ENCODE peak calls at places on chromosome 14, in eight cellular contexts. S is psoas muscle; F is SHP77; K is glutamatergic neuron; M is uterus; V is stimulated activated CD4-positive, alpha-beta T cell treated with anti-CD3 and anti-CD28 coated beads, Interleukin-4, amount 100 ng/mL, for 48 hours; U is activated CD4-positive, alpha-beta T cell treated with anti-CD3 and anti-CD28 coated beads, Interleukin-2, amount 10 ng/mL, durations not matched to agents 7 days and 5 days; J is KBM-7. H is an unnamed sample.

GRCh38 chr14:34460841-34461240 is 1.2 kb downstream of the SPTSSA start:
- DNase-seq in S (no peak), F (no peak), K (no peak), M (no peak), V (no peak), U (no peak), J (no peak), H (no peak)

GRCh38 chr14:41699506-41699905 is 92.8 kb downstream of the LRFN5 start:
- DNase-seq in S (no peak), F (no peak), K (no peak), M (no peak), V (no peak), U (no peak), J (no peak), H (no peak)

GRCh38 chr14:59507752-59508103 is 23.4 kb downstream of the JKAMP start:
- DNase-seq in S (no peak), F (no peak), K (no peak), M (no peak), V (no peak), U (no peak), J (no peak), H (no peak)

GRCh38 chr14:36515105-36515593 is 4.9 kb downstream of the NKX2-1 start:
- DNase-seq in S (no peak), F (no peak), K (no peak), M (no peak), V (no peak), U (no peak), J (no peak), H (no peak)

GRCh38 chr14:69043598-69044267 is 64.6 kb upstream of the ACTN1 start:
- DNase-seq in S (peak; percentile 19), F (no peak), K (no peak), M (peak; percentile 52), V (no peak), U (no peak), J (peak; percentile 42), H (no peak)

GRCh38 chr14:71890541-71890940 is 41.7 kb upstream of the RGS6 start:
- DNase-seq in S (no peak), F (no peak), K (no peak), M (no peak), V (no peak), U (no peak), J (no peak), H (no peak)

GRCh38 chr14:106622200-106622745 is 1095.9 kb downstream of the TMEM121 start:
- DNase-seq in S (no peak), F (no peak), K (no peak), M (no peak), V (no peak), U (peak; percentile 47), J (no peak), H (no peak)

GRCh38 chr14:65260786-65261185 is 151.7 kb upstream of the FUT8 start:
- DNase-seq in S (no peak), F (no peak), K (no peak), M (no peak), V (no peak), U (no peak), J (no peak), H (no peak)

GRCh38 chr14:67729072-67729561 is 27.4 kb downstream of the RDH12 start:
- DNase-seq in S (no peak), F (no peak), K (peak; percentile 22), M (no peak), V (no peak), U (no peak), J (no peak), H (no peak)

GRCh38 chr14:92173668-92174067 is 51.9 kb downstream of the CPSF2 start:
- DNase-seq in S (no peak), F (no peak), K (no peak), M (no peak), V (no peak), U (no peak), J (no peak), H (no peak)

GRCh38 chr14:51613436-51613835 is 38.3 kb upstream of the FRMD6 start:
- DNase-seq in S (no peak), F (no peak), K (no peak), M (no peak), V (no peak), U (no peak), J (no peak), H (no peak)

GRCh38 chr14:69342928-69343525 is 55.1 kb downstream of the ERH start:
- DNase-seq in S (no peak), F (no peak), K (no peak), M (peak; percentile 39), V (no peak), U (no peak), J (no peak), H (no peak)

GRCh38 chr14:69108358-69108757 is 44.6 kb downstream of the DCAF5 start:
- DNase-seq in S (no peak), F (no peak), K (no peak), M (no peak), V (no peak), U (no peak), J (no peak), H (no peak)

GRCh38 chr14:78022059-78022458 is 148.1 kb upstream of the NRXN3 start:
- DNase-seq in S (peak; percentile 27), F (peak; percentile 42), K (peak; percentile 90), M (no peak), V (peak; percentile 46), U (peak; percentile 69), J (peak; percentile 83), H (no peak)

H was measured in CD4-positive, CD25-positive, alpha-beta regulatory T cell.